ENCODE peak calls at places on chromosomes 6 and 20, in five cellular contexts. M is thoracic aorta, G is esophagus squamous epithelium, Z is ovary, Y is aorta. V is an unnamed sample. For H3K36me3 and H3K27me3, the result is how much of the 10 kb centered on the place peaks cover.

GRCh38 chr6:159042003-159042823 is 2.6 kb downstream of the TAGAP start:
- DNase-seq in M (no peak), G (no peak), Z (peak), Y (no peak), V (peak)

GRCh38 chr6:81145506-81145905 is 607.0 kb downstream of the TENT5A start:
- DNase-seq in M (no peak), G (no peak), Z (no peak), Y (no peak), V (no peak)

GRCh38 chr6:2829253-2829652 is 12.4 kb downstream of the SERPINB1 start:
- DNase-seq in M (no peak), G (no peak), Z (no peak), Y (no peak), V (no peak)

GRCh38 chr6:124798942-124799496 is 163.2 kb upstream of the RNF217 start:
- DNase-seq in M (no peak), G (no peak), Z (no peak), Y (no peak), V (no peak)

GRCh38 chr20:46963758-46964181 is 69.1 kb downstream of the EYA2 start:
- DNase-seq in M (no peak), G (no peak), Z (no peak), Y (no peak), V (no peak)

GRCh38 chr6:90135672-90136071 is 161.0 kb downstream of the BACH2 start:
- DNase-seq in M (no peak), G (no peak), Z (no peak), Y (no peak), V (no peak)

GRCh38 chr6:129730477-129731165 is 20.6 kb upstream of the ARHGAP18 start:
- DNase-seq in M (no peak), G (no peak), Z (no peak), Y (no peak), V (no peak)

GRCh38 chr20:43973671-43974450 is 59.2 kb downstream of the TOX2 start:
- DNase-seq in M (no peak), G (no peak), Z (no peak), Y (no peak), V (no peak)

GRCh38 chr6:106050538-106050937 is 35.6 kb upstream of the PRDM1 start:
- DNase-seq in M (no peak), G (no peak), Z (no peak), Y (no peak), V (no peak)

GRCh38 chr20:24027229-24027628 is 38.6 kb upstream of the GGTLC1 start:
- DNase-seq in M (peak), G (no peak), Z (no peak), Y (peak), V (no peak)

GRCh38 chr20:31578448-31579138 is 26.5 kb upstream of the ID1 start:
- DNase-seq in M (no peak), G (no peak), Z (no peak), Y (no peak), V (no peak)

GRCh38 chr6:19342616-19343015 is 494.6 kb upstream of the ID4 start:
- DNase-seq in M (no peak), G (no peak), Z (no peak), Y (no peak), V (no peak)

GRCh38 chr6:291148-291696 is 1.1 kb upstream of the DUSP22 start:
- DNase-seq in M (no peak), G (no peak), Z (no peak), Y (no peak), V (peak)

GRCh38 chr6:144083172-144083571 is 12.2 kb downstream of the SF3B5 start:
- DNase-seq in M (no peak), G (no peak), Z (no peak), Y (no peak), V (no peak)

GRCh38 chr6:137076277-137077068 is 31.7 kb upstream of the IL20RA start:
- DNase-seq in M (peak), G (no peak), Z (peak), Y (peak), V (peak)

GRCh38 chr6:48733581-48733980 is 622.6 kb upstream of the PTCHD4 start:
- DNase-seq in M (no peak), G (no peak), Z (no peak), Y (no peak), V (no peak)

GRCh38 chr6:18154507-18155272 is at the start of gene TPMT:
- DNase-seq in M (no peak), G (no peak), Z (peak), Y (peak), V (peak)

GRCh38 chr6:72218125-72218524 is 331.8 kb downstream of the RIMS1 start:
- DNase-seq in M (no peak), G (no peak), Z (no peak), Y (no peak), V (peak)

GRCh38 chr6:163151212-163151611 is 263.3 kb upstream of the QKI start:
- DNase-seq in M (no peak), G (no peak), Z (no peak), Y (no peak), V (no peak)

GRCh38 chr6:139425780-139426179 is 51.3 kb upstream of the CITED2 start:
- DNase-seq in M (no peak), G (no peak), Z (no peak), Y (no peak), V (no peak)

GRCh38 chr6:26071135-26071534 is 16.1 kb upstream of the HFE start:
- DNase-seq in M (no peak), G (no peak), Z (no peak), Y (no peak), V (peak)

GRCh38 chr6:167402195-167402686 is 77.4 kb downstream of the TTLL2 start:
- DNase-seq in M (no peak), G (no peak), Z (no peak), Y (no peak), V (no peak)

GRCh38 chr6:64679411-64679810 is 1027.6 kb downstream of the EYS start:
- DNase-seq in M (no peak), G (no peak), Z (no peak), Y (no peak), V (no peak)

GRCh38 chr20:21436186-21436585 is 38.9 kb upstream of the NKX2-4 start:
- DNase-seq in M (no peak), G (no peak), Z (no peak), Y (no peak), V (no peak)

GRCh38 chr20:23103284-23104018 is 17.3 kb upstream of the CD93 start:
- DNase-seq in M (no peak), G (no peak), Z (no peak), Y (no peak), V (no peak)

GRCh38 chr6:136922680-136922996 is 537 bp downstream of the SLC35D3 start:
- DNase-seq in M (no peak), G (no peak), Z (no peak), Y (no peak), V (peak)

GRCh38 chr6:81613606-81614005 is 138.9 kb downstream of the TENT5A start:
- DNase-seq in M (no peak), G (no peak), Z (no peak), Y (no peak), V (no peak)

GRCh38 chr20:46312075-46312944 is 4.0 kb upstream of the CDH22 start:
- DNase-seq in M (no peak), G (no peak), Z (no peak), Y (no peak), V (peak)

GRCh38 chr20:33477386-33478234 is 12.3 kb upstream of the CBFA2T2 start:
- DNase-seq in M (no peak), G (no peak), Z (no peak), Y (no peak), V (no peak)

GRCh38 chr6:13302751-13303667 is 25.3 kb downstream of the TBC1D7 start:
- DNase-seq in M (peak), G (peak), Z (peak), Y (peak), V (no peak)

GRCh38 chr6:140909156-140909555 is 1223.6 kb upstream of the GJE1 start:
- DNase-seq in M (no peak), G (no peak), Z (no peak), Y (no peak), V (no peak)

GRCh38 chr6:35445691-35446090 is 6.4 kb upstream of the FANCE start:
- DNase-seq in M (no peak), G (no peak), Z (no peak), Y (no peak), V (no peak)

GRCh38 chr6:157143885-157144795 is 179.2 kb downstream of the TMEM242 start:
- DNase-seq in M (no peak), G (no peak), Z (peak), Y (no peak), V (no peak)

GRCh38 chr20:61300741-61301140 is 48.7 kb downstream of the CDH4 start:
- DNase-seq in M (no peak), G (no peak), Z (no peak), Y (no peak), V (no peak)

GRCh38 chr6:101445527-101445926 is 52.0 kb downstream of the GRIK2 start:
- DNase-seq in M (no peak), G (no peak), Z (no peak), Y (no peak), V (no peak)

GRCh38 chr6:43851204-43851855 is 81.3 kb downstream of the VEGFA start:
- DNase-seq in M (no peak), G (no peak), Z (no peak), Y (no peak), V (no peak)

GRCh38 chr6:11202513-11203305 is 29.8 kb downstream of the NEDD9 start:
- DNase-seq in M (no peak), G (no peak), Z (no peak), Y (no peak), V (peak)

GRCh38 chr6:42696526-42697267 is 25.7 kb downstream of the PRPH2 start:
- DNase-seq in M (no peak), G (no peak), Z (no peak), Y (no peak), V (no peak)

GRCh38 chr20:62562831-62563230 is 79.5 kb upstream of the SLCO4A1 start:
- DNase-seq in M (no peak), G (no peak), Z (no peak), Y (no peak), V (no peak)
- H3K36me3 ChIP-seq in M (under half), G (under half), Z (under half), Y (under half), V (under half)

GRCh38 chr6:111297776-111298175 is 185.2 kb downstream of the REV3L start:
- DNase-seq in M (no peak), G (no peak), Z (no peak), Y (no peak), V (no peak)
- H3K4me3 ChIP-seq in M (no peak), G (no peak), Z (no peak), Y (no peak), V (no peak)

GRCh38 chr20:58852559-58853271 is at the start of gene GNAS:
- DNase-seq in M (no peak), G (no peak), Z (no peak), Y (peak), V (peak)

GRCh38 chr20:58855506-58856314 is 3.2 kb downstream of the GNAS start:
- DNase-seq in M (no peak), G (no peak), Z (no peak), Y (no peak), V (no peak)

GRCh38 chr20:58853976-58854637 is 1.6 kb downstream of the GNAS start:
- DNase-seq in M (no peak), G (no peak), Z (no peak), Y (no peak), V (peak)

GRCh38 chr20:58853466-58853865 is 950 bp downstream of the GNAS start:
- DNase-seq in M (no peak), G (no peak), Z (no peak), Y (no peak), V (no peak)

DNA sequence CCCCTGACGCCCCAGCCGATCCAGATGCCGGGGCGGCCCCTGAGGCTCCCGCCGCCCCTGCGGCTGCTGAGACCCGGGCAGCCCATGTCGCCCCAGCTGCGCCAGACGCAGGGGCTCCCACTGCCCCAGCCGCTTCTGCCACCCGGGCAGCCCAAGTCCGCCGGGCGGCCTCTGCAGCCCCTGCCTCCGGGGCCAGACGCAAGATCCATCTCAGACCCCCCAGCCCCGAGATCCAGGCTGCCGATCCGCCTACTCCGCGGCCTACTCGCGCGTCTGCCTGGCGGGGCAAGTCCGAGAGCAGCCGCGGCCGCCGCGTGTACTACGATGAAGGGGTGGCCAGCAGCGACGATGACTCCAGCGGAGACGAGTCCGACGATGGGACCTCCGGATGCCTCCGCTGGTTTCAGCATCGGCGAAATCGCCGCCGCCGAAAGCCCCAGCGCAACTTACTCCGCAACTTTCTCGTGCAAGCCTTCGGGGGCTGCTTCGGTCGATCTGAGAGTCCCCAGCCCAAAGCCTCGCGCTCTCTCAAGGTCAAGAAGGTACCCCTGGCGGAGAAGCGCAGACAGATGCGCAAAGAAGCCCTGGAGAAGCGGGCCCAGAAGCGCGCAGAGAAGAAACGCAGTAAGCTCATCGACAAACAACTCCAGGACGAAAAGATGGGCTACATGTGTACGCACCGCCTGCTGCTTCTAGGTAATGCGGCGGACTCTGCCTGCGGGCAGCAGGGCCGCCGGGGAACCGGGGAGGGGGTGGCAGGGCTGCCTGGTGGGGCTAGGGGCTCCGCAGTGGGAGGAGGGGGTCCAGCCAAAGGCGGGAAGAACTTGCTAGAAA is 2.3 kb downstream of the GNAS start:
- DNase-seq in M (no peak), G (no peak), Z (no peak), Y (no peak), V (no peak)
- H3K27me3 ChIP-seq in M (under half), G (half or more), Z (under half), Y (under half), V (under half)

DNA sequence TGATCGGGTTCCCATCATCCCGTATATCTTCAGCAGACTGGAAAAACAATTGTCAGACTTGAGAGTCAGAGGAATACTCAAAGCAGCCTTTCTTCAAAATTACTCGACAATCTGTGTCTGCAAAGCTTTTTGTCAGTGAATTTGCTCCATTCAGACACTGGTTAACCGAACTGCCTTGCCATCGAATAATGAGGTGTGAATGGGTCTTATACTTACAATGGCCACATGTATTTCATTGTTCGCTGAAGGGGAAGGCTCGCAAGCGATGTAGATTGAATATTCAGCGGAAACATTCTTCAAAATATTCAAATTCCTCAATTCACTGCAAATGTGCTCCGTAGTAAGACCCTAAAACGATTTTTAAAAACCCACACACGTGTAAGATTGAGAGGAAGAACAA is 32.9 kb downstream of the JAG1 start:
- DNase-seq in M (no peak), G (no peak), Z (no peak), Y (no peak), V (no peak)
- H3K36me3 ChIP-seq in M (half or more), G (half or more), Z (under half), Y (under half), V (half or more)